ENCODE peak calls at places on chromosomes 6 and 20, in four cellular contexts. W is A172, O is mucosa of descending colon, B is C1 segment of cervical spinal cord. R is an unnamed sample.
A peak's percentile ranks its signal among the peaks of the same experiment; 100 is the strongest.

GRCh38 chr6:44630125-44631028 is 242.9 kb downstream of the CDC5L start:
- DNase-seq in O (no peak), B (no peak), W (peak; percentile 39), R (no peak)

GRCh38 chr6:15368873-15369272 is 123.0 kb downstream of the JARID2 start:
- DNase-seq in B (no peak), W (no peak), O (no peak), R (no peak)

GRCh38 chr6:43077981-43078411 is 1.9 kb downstream of the PTK7 start:
- DNase-seq in O (no peak), W (no peak), B (no peak), R (peak; percentile 61)

GRCh38 chr6:75044846-75045245 is 161.0 kb downstream of the COL12A1 start:
- DNase-seq in B (no peak), W (no peak), O (no peak), R (no peak)

GRCh38 chr6:46170357-46171289 is at the start of gene ENPP5:
- DNase-seq in W (no peak), B (peak; percentile 87), O (peak; percentile 94), R (peak; percentile 97)

GRCh38 chr20:41476013-41476441 is 109.4 kb upstream of the EMILIN3 start:
- DNase-seq in B (no peak), W (peak; percentile 95), O (no peak), R (no peak)

GRCh38 chr20:32483351-32484220 is 101.5 kb downstream of the NOL4L start:
- DNase-seq in W (peak; percentile 82), O (peak; percentile 86), B (peak; percentile 77), R (peak; percentile 92)

GRCh38 chr6:43972915-43973304 is 154.3 kb downstream of the MRPL14 start:
- DNase-seq in W (peak; percentile 60), O (peak; percentile 80), B (peak; percentile 14), R (peak; percentile 92)

GRCh38 chr20:62117658-62118057 is 4.6 kb upstream of the LSM14B start:
- DNase-seq in B (no peak), O (peak; percentile 82), W (no peak), R (peak; percentile 84)

GRCh38 chr6:42046491-42047219 is 3.7 kb upstream of the TAF8 start:
- DNase-seq in B (no peak), W (no peak), O (no peak), R (no peak)